ENCODE peak calls at places on chromosome 12, in seven cellular contexts. One of them, this sample, is unnamed.

GRCh38 chr12:16610006-16610520 is 4.1 kb upstream of the LMO3 start:
- DNase-seq in astrocyte of the cerebellum: no peak
- DNase-seq in brain microvascular endothelial cell: no peak
- DNase-seq in body of pancreas: no peak
- DNase-seq in A673: no peak
- DNase-seq in fibroblast of the aortic adventitia: no peak
- DNase-seq in astrocyte: no peak
- DNase-seq in this sample: no peak

GRCh38 chr12:114685320-114685781 is 1.4 kb upstream of the TBX3 start:
- DNase-seq in astrocyte of the cerebellum: no peak
- DNase-seq in brain microvascular endothelial cell: no peak
- DNase-seq in body of pancreas: no peak
- DNase-seq in A673: no peak
- DNase-seq in fibroblast of the aortic adventitia: no peak
- DNase-seq in astrocyte: no peak
- DNase-seq in this sample: no peak

GRCh38 chr12:55036326-55036725 is 16.6 kb downstream of the NEUROD4 start:
- DNase-seq in astrocyte of the cerebellum: no peak
- DNase-seq in brain microvascular endothelial cell: no peak
- DNase-seq in body of pancreas: no peak
- DNase-seq in A673: no peak
- DNase-seq in fibroblast of the aortic adventitia: no peak
- DNase-seq in astrocyte: no peak
- DNase-seq in this sample: no peak

GRCh38 chr12:115941362-115941761 is 336.1 kb downstream of the MED13L start:
- DNase-seq in astrocyte of the cerebellum: no peak
- DNase-seq in brain microvascular endothelial cell: peak; percentile 73
- DNase-seq in body of pancreas: no peak
- DNase-seq in A673: peak; percentile 64
- DNase-seq in fibroblast of the aortic adventitia: peak; percentile 37
- DNase-seq in astrocyte: peak; percentile 25
- DNase-seq in this sample: peak; percentile 87

GRCh38 chr12:46546634-46547273 is 174.2 kb upstream of the SLC38A2 start:
- DNase-seq in astrocyte of the cerebellum: no peak
- DNase-seq in brain microvascular endothelial cell: no peak
- DNase-seq in body of pancreas: no peak
- DNase-seq in A673: peak; percentile 64
- DNase-seq in fibroblast of the aortic adventitia: no peak
- DNase-seq in astrocyte: peak; percentile 73
- DNase-seq in this sample: peak; percentile 72

GRCh38 chr12:45725631-45726593 is 3.6 kb upstream of the ARID2 start:
- DNase-seq in astrocyte of the cerebellum: no peak
- DNase-seq in brain microvascular endothelial cell: peak; percentile 35
- DNase-seq in body of pancreas: no peak
- DNase-seq in A673: peak; percentile 66
- DNase-seq in fibroblast of the aortic adventitia: peak; percentile 61
- DNase-seq in astrocyte: peak; percentile 25
- DNase-seq in this sample: peak; percentile 53

GRCh38 chr12:46983959-46984833 is 95.2 kb upstream of the PCED1B start:
- DNase-seq in astrocyte of the cerebellum: peak; percentile 31
- DNase-seq in brain microvascular endothelial cell: peak; percentile 63
- DNase-seq in body of pancreas: peak; percentile 33
- DNase-seq in A673: peak; percentile 86
- DNase-seq in fibroblast of the aortic adventitia: peak; percentile 81
- DNase-seq in astrocyte: no peak
- DNase-seq in this sample: peak; percentile 71

GRCh38 chr12:113961921-113962710 is 4.0 kb downstream of the RBM19 start:
- DNase-seq in astrocyte of the cerebellum: no peak
- DNase-seq in brain microvascular endothelial cell: peak; percentile 24
- DNase-seq in body of pancreas: no peak
- DNase-seq in A673: no peak
- DNase-seq in fibroblast of the aortic adventitia: peak; percentile 14
- DNase-seq in astrocyte: no peak
- DNase-seq in this sample: peak; percentile 77

GRCh38 chr12:108605000-108605689 is 7.3 kb upstream of the TMEM119 start:
- DNase-seq in astrocyte of the cerebellum: no peak
- DNase-seq in brain microvascular endothelial cell: no peak
- DNase-seq in body of pancreas: no peak
- DNase-seq in A673: no peak
- DNase-seq in fibroblast of the aortic adventitia: no peak
- DNase-seq in astrocyte: no peak
- DNase-seq in this sample: peak; percentile 51

GRCh38 chr12:93803408-93803807 is 126.2 kb downstream of the CRADD start:
- DNase-seq in astrocyte of the cerebellum: no peak
- DNase-seq in brain microvascular endothelial cell: no peak
- DNase-seq in body of pancreas: no peak
- DNase-seq in A673: peak; percentile 53
- DNase-seq in fibroblast of the aortic adventitia: peak; percentile 90
- DNase-seq in astrocyte: peak; percentile 87
- DNase-seq in this sample: peak; percentile 88

GRCh38 chr12:176321-177181 is 37.4 kb downstream of the SLC6A12 start:
- DNase-seq in astrocyte of the cerebellum: no peak
- DNase-seq in brain microvascular endothelial cell: peak; percentile 39
- DNase-seq in body of pancreas: no peak
- DNase-seq in A673: no peak
- DNase-seq in fibroblast of the aortic adventitia: peak; percentile 48
- DNase-seq in astrocyte: peak; percentile 57
- DNase-seq in this sample: peak; percentile 27

GRCh38 chr12:104973250-104973649 is 12.9 kb upstream of the NOPCHAP1 start:
- DNase-seq in astrocyte of the cerebellum: no peak
- DNase-seq in brain microvascular endothelial cell: no peak
- DNase-seq in body of pancreas: no peak
- DNase-seq in A673: no peak
- DNase-seq in fibroblast of the aortic adventitia: no peak
- DNase-seq in astrocyte: no peak
- DNase-seq in this sample: no peak

GRCh38 chr12:76547526-76547925 is 12.0 kb downstream of the OSBPL8 start:
- DNase-seq in astrocyte of the cerebellum: no peak
- DNase-seq in brain microvascular endothelial cell: no peak
- DNase-seq in body of pancreas: no peak
- DNase-seq in A673: no peak
- DNase-seq in fibroblast of the aortic adventitia: no peak
- DNase-seq in astrocyte: peak; percentile 14
- DNase-seq in this sample: no peak

GRCh38 chr12:99768758-99769157 is 121.2 kb downstream of the GARIN6 start:
- DNase-seq in astrocyte of the cerebellum: no peak
- DNase-seq in brain microvascular endothelial cell: no peak
- DNase-seq in body of pancreas: no peak
- DNase-seq in A673: no peak
- DNase-seq in fibroblast of the aortic adventitia: no peak
- DNase-seq in astrocyte: no peak
- DNase-seq in this sample: no peak

GRCh38 chr12:99771659-99772058 is 124.1 kb downstream of the GARIN6 start:
- DNase-seq in astrocyte of the cerebellum: no peak
- DNase-seq in brain microvascular endothelial cell: no peak
- DNase-seq in body of pancreas: no peak
- DNase-seq in A673: no peak
- DNase-seq in fibroblast of the aortic adventitia: no peak
- DNase-seq in astrocyte: no peak
- DNase-seq in this sample: no peak

GRCh38 chr12:99772274-99772673 is 124.7 kb downstream of the GARIN6 start:
- DNase-seq in astrocyte of the cerebellum: no peak
- DNase-seq in brain microvascular endothelial cell: no peak
- DNase-seq in body of pancreas: no peak
- DNase-seq in A673: peak; percentile 5
- DNase-seq in fibroblast of the aortic adventitia: peak; percentile 35
- DNase-seq in astrocyte: no peak
- DNase-seq in this sample: no peak

GRCh38 chr12:99767809-99768208 is 120.3 kb downstream of the GARIN6 start:
- DNase-seq in astrocyte of the cerebellum: no peak
- DNase-seq in brain microvascular endothelial cell: no peak
- DNase-seq in body of pancreas: no peak
- DNase-seq in A673: peak; percentile 36
- DNase-seq in fibroblast of the aortic adventitia: peak; percentile 45
- DNase-seq in astrocyte: peak; percentile 1
- DNase-seq in this sample: peak; percentile 40

DNA sequence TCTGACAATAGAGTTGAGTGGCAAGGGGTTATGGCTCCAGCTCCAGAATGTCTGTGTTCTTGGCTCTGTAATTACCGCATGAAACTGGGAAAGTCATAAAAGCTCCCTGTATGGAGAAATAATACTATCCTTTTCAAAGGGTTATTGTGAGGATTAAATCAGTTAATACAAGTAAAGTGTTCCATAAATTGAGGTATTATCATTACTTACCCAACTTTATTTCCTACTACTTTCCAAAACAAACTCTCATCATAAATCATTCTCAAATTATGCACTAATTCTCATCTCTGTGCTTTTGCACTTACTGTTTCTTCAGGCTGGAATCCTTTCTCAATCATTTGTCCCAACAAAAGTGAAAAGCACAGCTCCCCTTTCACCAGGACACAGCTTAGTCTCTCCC is 122.0 kb downstream of the GARIN6 start:
- DNase-seq in astrocyte of the cerebellum: no peak
- DNase-seq in brain microvascular endothelial cell: no peak
- DNase-seq in body of pancreas: no peak
- DNase-seq in A673: peak; percentile 38
- DNase-seq in fibroblast of the aortic adventitia: no peak
- DNase-seq in astrocyte: no peak
- DNase-seq in this sample: no peak
- TF ChIP-seq CTCF in astrocyte of the cerebellum: no peak
- TF ChIP-seq CTCF in brain microvascular endothelial cell: no peak
- TF ChIP-seq CTCF in body of pancreas: no peak
- TF ChIP-seq CTCF in A673: no peak
- TF ChIP-seq CTCF in fibroblast of the aortic adventitia: no peak
- TF ChIP-seq CTCF in astrocyte: no peak
- TF ChIP-seq CTCF in this sample: no peak

DNA sequence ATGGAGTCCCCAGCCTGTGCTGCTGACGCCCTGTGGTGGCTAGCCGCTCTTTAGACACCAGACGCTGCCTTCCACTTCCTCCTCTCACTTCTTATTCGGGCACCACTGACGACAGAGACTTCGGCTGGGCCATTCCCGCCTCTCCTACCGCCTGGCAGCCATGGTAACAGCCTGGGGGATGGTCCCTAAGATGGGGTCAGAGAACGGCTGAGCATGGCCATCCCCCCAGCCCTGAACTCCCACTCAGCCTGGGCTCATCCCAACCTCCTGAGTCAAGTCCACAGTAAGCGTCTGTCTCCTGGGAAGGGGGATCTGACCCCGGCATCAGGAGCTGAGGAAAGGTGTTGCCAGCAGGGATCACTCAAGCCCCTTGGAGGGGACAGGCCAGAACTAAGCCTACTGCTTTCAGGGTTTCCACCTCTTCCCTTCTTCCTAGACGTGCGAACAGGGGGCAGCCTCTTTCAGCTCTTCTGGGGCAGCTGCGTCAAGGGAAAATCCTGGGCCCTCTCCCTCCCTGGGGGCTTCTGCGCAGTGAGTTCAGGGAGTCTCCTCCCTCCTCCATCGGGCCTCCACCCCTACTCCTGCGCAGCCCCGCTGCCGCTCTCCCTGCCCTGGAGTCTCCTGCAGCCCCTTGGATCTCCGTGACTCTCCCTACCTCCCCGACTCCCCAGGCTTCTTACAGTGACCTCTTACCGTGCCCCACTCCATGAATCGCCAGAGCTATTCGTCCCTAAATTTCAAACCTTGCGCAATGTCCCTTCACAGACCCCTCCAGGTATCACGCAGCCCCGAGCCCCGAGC is 643 bp upstream of the TAMALIN start:
- DNase-seq in astrocyte of the cerebellum: no peak
- DNase-seq in brain microvascular endothelial cell: no peak
- DNase-seq in body of pancreas: peak; percentile 42
- DNase-seq in A673: no peak
- DNase-seq in fibroblast of the aortic adventitia: no peak
- DNase-seq in astrocyte: no peak
- DNase-seq in this sample: no peak
- H3K4me3 ChIP-seq in astrocyte of the cerebellum: peak overlapping the region; percentile 65
- H3K4me3 ChIP-seq in brain microvascular endothelial cell: peak overlapping the region; percentile 64
- H3K4me3 ChIP-seq in body of pancreas: no peak overlapping the region
- H3K4me3 ChIP-seq in A673: peak overlapping the region; percentile 80
- H3K4me3 ChIP-seq in fibroblast of the aortic adventitia: peak overlapping the region; percentile 33
- H3K4me3 ChIP-seq in astrocyte: peak overlapping the region; percentile 23
- H3K4me3 ChIP-seq in this sample: no peak overlapping the region

DNA sequence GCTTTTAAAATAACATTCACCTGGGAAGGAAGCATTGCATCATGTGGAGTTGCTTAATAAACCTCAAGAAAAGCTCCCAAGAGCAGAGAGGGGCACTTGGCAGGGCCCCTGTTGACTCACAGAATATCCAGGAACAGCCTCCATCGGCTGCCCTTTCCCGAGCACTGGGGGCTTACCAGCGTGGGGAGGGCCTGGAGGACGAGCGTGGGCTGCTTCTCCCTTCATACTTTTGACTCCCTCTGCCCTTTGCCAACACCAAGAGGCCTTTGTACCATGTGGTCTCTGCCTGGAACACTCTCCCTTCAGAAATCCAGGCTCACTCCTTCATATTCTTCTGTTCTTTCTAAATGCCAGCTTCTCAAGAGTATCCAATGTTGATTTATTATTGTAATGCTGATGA is 492.1 kb upstream of the TMEM132C start:
- DNase-seq in astrocyte of the cerebellum: no peak
- DNase-seq in brain microvascular endothelial cell: no peak
- DNase-seq in body of pancreas: no peak
- DNase-seq in A673: no peak
- DNase-seq in fibroblast of the aortic adventitia: peak; percentile 32
- DNase-seq in astrocyte: peak; percentile 30
- DNase-seq in this sample: peak; percentile 3
- TF ChIP-seq CTCF in astrocyte of the cerebellum: no peak
- TF ChIP-seq CTCF in brain microvascular endothelial cell: no peak
- TF ChIP-seq CTCF in body of pancreas: no peak
- TF ChIP-seq CTCF in A673: no peak
- TF ChIP-seq CTCF in fibroblast of the aortic adventitia: no peak
- TF ChIP-seq CTCF in astrocyte: no peak
- TF ChIP-seq CTCF in this sample: no peak

GRCh38 chr12:53492830-53493609 is 6.2 kb downstream of the MAP3K12 start:
- DNase-seq in astrocyte of the cerebellum: peak; percentile 49
- DNase-seq in brain microvascular endothelial cell: peak; percentile 84
- DNase-seq in body of pancreas: peak; percentile 96
- DNase-seq in A673: peak; percentile 92
- DNase-seq in fibroblast of the aortic adventitia: peak; percentile 84
- DNase-seq in astrocyte: peak; percentile 78
- DNase-seq in this sample: peak; percentile 75

GRCh38 chr12:53495903-53496751 is 3.1 kb downstream of the MAP3K12 start:
- DNase-seq in astrocyte of the cerebellum: no peak
- DNase-seq in brain microvascular endothelial cell: peak; percentile 34
- DNase-seq in body of pancreas: peak; percentile 31
- DNase-seq in A673: no peak
- DNase-seq in fibroblast of the aortic adventitia: peak; percentile 87
- DNase-seq in astrocyte: no peak
- DNase-seq in this sample: peak; percentile 81

GRCh38 chr12:53489242-53489915 is 9.9 kb downstream of the MAP3K12 start:
- DNase-seq in astrocyte of the cerebellum: no peak
- DNase-seq in brain microvascular endothelial cell: no peak
- DNase-seq in body of pancreas: no peak
- DNase-seq in A673: no peak
- DNase-seq in fibroblast of the aortic adventitia: no peak
- DNase-seq in astrocyte: no peak
- DNase-seq in this sample: no peak

GRCh38 chr12:53493610-53494391 is 5.5 kb downstream of the MAP3K12 start:
- DNase-seq in astrocyte of the cerebellum: no peak
- DNase-seq in brain microvascular endothelial cell: no peak
- DNase-seq in body of pancreas: no peak
- DNase-seq in A673: no peak
- DNase-seq in fibroblast of the aortic adventitia: no peak
- DNase-seq in astrocyte: no peak
- DNase-seq in this sample: no peak

GRCh38 chr12:53492188-53492587 is 7.1 kb downstream of the MAP3K12 start:
- DNase-seq in astrocyte of the cerebellum: no peak
- DNase-seq in brain microvascular endothelial cell: no peak
- DNase-seq in body of pancreas: no peak
- DNase-seq in A673: no peak
- DNase-seq in fibroblast of the aortic adventitia: no peak
- DNase-seq in astrocyte: no peak
- DNase-seq in this sample: no peak
- H3K4me3 ChIP-seq in astrocyte of the cerebellum: peak overlapping the region; percentile 45
- H3K4me3 ChIP-seq in brain microvascular endothelial cell: peak overlapping the region; percentile 60
- H3K4me3 ChIP-seq in body of pancreas: peak overlapping the region; percentile 38
- H3K4me3 ChIP-seq in A673: peak overlapping the region; percentile 64
- H3K4me3 ChIP-seq in fibroblast of the aortic adventitia: peak overlapping the region; percentile 65
- H3K4me3 ChIP-seq in astrocyte: peak overlapping the region; percentile 42
- H3K4me3 ChIP-seq in this sample: peak overlapping the region; percentile 54